ENCODE peak calls at places on chromosomes 3 and 15, in six cellular contexts. G is K562, Y is HepG2, W is H1, M is SK-N-SH, T is GM12878. D is an unnamed sample.

GRCh38 chr15:96230557-96231181 is 99.8 kb upstream of the NR2F2 start:
- DNase-seq in M (no peak), G (no peak), W (no peak), Y (no peak), T (no peak), D (no peak)

GRCh38 chr3:171323934-171324535 is 136.2 kb downstream of the TNIK start:
- DNase-seq in Y (no peak), G (no peak), W (no peak), T (no peak), M (no peak), D (no peak)

GRCh38 chr15:70209499-70209898 is 111.8 kb upstream of the TLE3 start:
- DNase-seq in Y (no peak), T (no peak), M (no peak), G (no peak), W (no peak), D (no peak)

GRCh38 chr3:154819491-154819890 is 260.6 kb upstream of the MME start:
- DNase-seq in G (no peak), W (no peak), M (no peak), T (no peak), Y (no peak), D (no peak)

GRCh38 chr15:51251591-51251990 is 86.8 kb downstream of the CYP19A1 start:
- DNase-seq in Y (no peak), T (no peak), M (no peak), G (no peak), W (no peak), D (no peak)

GRCh38 chr3:68306571-68306970 is 625.8 kb downstream of the TAFA4 start:
- DNase-seq in W (no peak), T (no peak), G (peak), Y (peak), M (no peak), D (peak)

GRCh38 chr3:196942915-196943277 is 568 bp upstream of the NCBP2 start:
- DNase-seq in Y (no peak), G (peak), W (no peak), T (no peak), M (peak), D (no peak)

GRCh38 chr3:187958432-187959003 is 195.4 kb upstream of the LPP start:
- DNase-seq in G (no peak), Y (no peak), M (no peak), T (no peak), W (no peak), D (no peak)

GRCh38 chr15:29056839-29057450 is 171.2 kb downstream of the APBA2 start:
- DNase-seq in T (no peak), G (no peak), W (peak), Y (no peak), M (no peak), D (no peak)
- TF ChIP-seq GABPA in T (no peak), G (no peak), W (no peak), Y (no peak), M (no peak), D (no peak)

DNA sequence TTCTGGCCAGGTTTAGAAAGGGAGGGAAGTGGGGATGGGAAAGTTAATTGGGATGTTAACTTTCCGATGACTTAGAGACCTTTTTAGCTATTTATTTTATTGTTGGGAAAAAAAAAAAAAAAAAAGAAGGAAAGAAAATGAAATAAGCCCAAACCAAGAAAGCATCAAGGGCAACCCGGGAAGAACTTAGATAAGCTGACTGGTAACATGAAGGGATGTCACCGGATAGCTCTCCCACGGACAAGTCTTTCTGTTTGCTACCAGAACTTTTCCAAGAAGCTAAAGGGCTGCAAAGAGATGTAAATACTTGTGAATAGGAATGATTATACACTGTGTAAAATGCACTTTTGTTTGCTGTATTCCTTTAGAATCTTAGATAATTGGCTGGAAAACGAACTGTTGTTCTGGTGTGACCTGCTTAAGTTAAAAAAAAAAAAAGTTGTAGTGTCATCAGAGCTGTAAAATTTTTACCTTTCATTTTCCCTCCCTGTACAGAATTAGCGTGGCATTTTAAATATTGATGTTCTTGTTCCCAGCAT is 2.8 kb downstream of the FOXB1 start:
- DNase-seq in Y (no peak), M (no peak), T (no peak), W (no peak), G (no peak), D (no peak)
- H3K27ac ChIP-seq in Y (no peak), M (no peak), T (no peak), W (no peak), G (no peak), D (no peak)

DNA sequence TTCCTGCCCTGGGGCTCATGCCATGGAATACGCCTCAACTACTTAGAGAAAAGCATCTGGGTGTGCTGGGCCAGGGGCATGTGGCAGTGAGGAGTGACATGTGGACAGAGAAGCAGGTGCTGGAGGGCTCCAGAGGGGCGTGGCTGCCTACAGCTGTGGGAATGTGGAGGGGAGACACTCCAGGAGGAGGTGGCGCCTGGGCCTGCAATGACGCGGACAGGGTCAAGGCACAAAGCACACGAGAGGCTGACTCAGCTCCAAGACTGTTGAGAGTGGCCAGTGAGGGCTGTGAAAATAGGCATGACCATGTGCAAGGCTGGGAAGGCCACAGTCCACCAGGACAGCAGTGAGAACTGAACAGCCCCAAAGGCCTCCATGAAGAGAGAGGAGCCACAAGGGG is 48.5 kb downstream of the PTH1R start:
- DNase-seq in Y (no peak), W (no peak), T (no peak), M (no peak), G (no peak), D (no peak)
- TF ChIP-seq GABPA in Y (no peak), W (no peak), T (no peak), M (no peak), G (no peak), D (no peak)

DNA sequence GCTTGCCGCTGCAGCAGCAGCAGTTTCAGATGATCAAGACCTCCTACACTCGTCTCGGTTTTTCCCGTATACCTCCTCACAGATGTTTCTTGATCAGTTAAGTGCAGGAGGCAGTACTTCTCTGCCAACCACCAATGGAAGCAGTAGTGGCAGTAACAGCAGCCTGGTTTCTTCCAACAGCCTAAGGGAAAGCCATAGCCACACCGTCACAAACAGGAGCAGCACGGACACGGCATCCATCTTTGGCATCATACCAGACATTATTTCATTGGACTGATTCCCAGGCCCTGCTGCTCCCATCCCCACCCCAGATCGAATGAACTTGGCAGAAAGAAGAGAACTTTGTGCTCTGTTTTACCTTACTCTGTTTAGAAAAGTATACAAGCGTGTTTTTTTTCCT is 17.6 kb downstream of the CALML4 start:
- DNase-seq in T (no peak), Y (no peak), M (peak), G (no peak), W (no peak), D (no peak)
- H3K27ac ChIP-seq in T (no peak), Y (no peak), M (peak), G (no peak), W (no peak), D (no peak)

D was measured in HL-60.